ENCODE peak calls at places on chromosome 22, in four cellular contexts. R, L, N and K are unnamed samples.

GRCh38 chr22:23182289-23183106 is 2.2 kb downstream of the BCR start:
- DNase-seq in R (no peak), L (no peak), N (peak), K (no peak)

GRCh38 chr22:29039148-29039547 is 22.5 kb downstream of the C22orf31 start:
- DNase-seq in N (no peak), L (no peak), R (no peak), K (no peak)

GRCh38 chr22:38921126-38921525 is 36.3 kb upstream of the APOBEC3A start:
- DNase-seq in N (no peak), R (no peak), L (peak), K (no peak)

GRCh38 chr22:17334054-17334453 is 35.2 kb upstream of the CECR2 start:
- DNase-seq in N (no peak), L (no peak), R (no peak), K (peak)

GRCh38 chr22:48535868-48536690 is 1291.6 kb downstream of the BRD1 start:
- DNase-seq in R (no peak), L (no peak), N (no peak), K (no peak)

GRCh38 chr22:20520093-20520511 is 12.7 kb downstream of the MED15 start:
- DNase-seq in R (no peak), N (peak), L (peak), K (no peak)

GRCh38 chr22:35102663-35103062 is 36.7 kb downstream of the ISX start:
- DNase-seq in R (no peak), N (peak), L (peak), K (no peak)

GRCh38 chr22:35467788-35468187 is 67.8 kb downstream of the MCM5 start:
- DNase-seq in N (peak), R (no peak), L (peak), K (no peak)

GRCh38 chr22:22375586-22376351 is 131.2 kb downstream of the VPREB1 start:
- DNase-seq in L (no peak), R (no peak), N (no peak), K (no peak)

GRCh38 chr22:23591203-23591791 is 11.2 kb upstream of the IGLL1 start:
- DNase-seq in L (peak), N (peak), R (no peak), K (peak)

GRCh38 chr22:38262051-38262795 is 10.6 kb downstream of the TMEM184B start:
- DNase-seq in N (no peak), L (peak), R (no peak), K (no peak)

GRCh38 chr22:50112151-50113118 is 22.6 kb downstream of the MOV10L1 start:
- DNase-seq in N (peak), R (peak), L (no peak), K (no peak)

GRCh38 chr22:26430600-26430999 is 1.5 kb downstream of the ASPHD2 start:
- DNase-seq in R (no peak), N (no peak), L (no peak), K (no peak)

GRCh38 chr22:50502628-50503474 is 4.7 kb downstream of the LMF2 start:
- DNase-seq in R (no peak), N (no peak), L (no peak), K (no peak)

GRCh38 chr22:49356428-49356827 is 471.2 kb downstream of the BRD1 start:
- DNase-seq in N (no peak), L (no peak), R (no peak), K (no peak)

GRCh38 chr22:42301742-42302102 is 31.3 kb upstream of the TCF20 start:
- DNase-seq in R (no peak), N (no peak), L (no peak), K (no peak)

GRCh38 chr22:50686794-50687193 is 14.2 kb downstream of the SHANK3 start:
- DNase-seq in L (no peak), N (no peak), R (no peak), K (no peak)

GRCh38 chr22:39115976-39116621 is 19.1 kb downstream of the APOBEC3H start:
- DNase-seq in N (no peak), L (no peak), R (no peak), K (no peak)

GRCh38 chr22:41910599-41911291 is 4.1 kb downstream of the SHISA8 start:
- DNase-seq in R (no peak), L (no peak), N (no peak), K (no peak)

GRCh38 chr22:40487663-40488249 is 117.4 kb downstream of the SGSM3 start:
- DNase-seq in R (no peak), N (peak), L (no peak), K (no peak)

GRCh38 chr22:38416621-38417251 is 38.3 kb downstream of the KCNJ4 start:
- DNase-seq in L (peak), R (no peak), N (no peak), K (peak)

GRCh38 chr22:20437253-20438065 is at the start of gene SCARF2:
- DNase-seq in R (no peak), N (peak), L (peak), K (peak)

GRCh38 chr22:27834364-27835185 is 33.0 kb upstream of the MN1 start:
- DNase-seq in R (no peak), N (no peak), L (no peak), K (no peak)

GRCh38 chr22:24392218-24392931 is 35.0 kb upstream of the ADORA2A start:
- DNase-seq in R (no peak), N (no peak), L (no peak), K (no peak)

GRCh38 chr22:23404689-23405365 is 175.3 kb downstream of the IGLL1 start:
- DNase-seq in N (peak), L (no peak), R (no peak), K (peak)

GRCh38 chr22:49848690-49849160 is 4.9 kb upstream of the ZBED4 start:
- DNase-seq in N (no peak), L (no peak), R (no peak), K (no peak)

GRCh38 chr22:20083891-20084546 is 4.0 kb downstream of the DGCR8 start:
- DNase-seq in N (no peak), R (no peak), L (no peak), K (no peak)

GRCh38 chr22:34761111-34761510 is 304.8 kb upstream of the ISX start:
- DNase-seq in R (no peak), N (no peak), L (no peak), K (no peak)

GRCh38 chr22:50153056-50153755 is 17.3 kb upstream of the PANX2 start:
- DNase-seq in N (no peak), R (no peak), L (no peak), K (no peak)

GRCh38 chr22:24751518-24751917 is 23.0 kb downstream of the PIWIL3 start:
- DNase-seq in N (no peak), R (no peak), L (no peak), K (no peak)

GRCh38 chr22:29144786-29145160 is 60.9 kb upstream of the EMID1 start:
- DNase-seq in L (no peak), R (no peak), N (no peak), K (no peak)

GRCh38 chr22:50581950-50582561 is 593 bp downstream of the CHKB start:
- DNase-seq in L (no peak), N (no peak), R (no peak), K (peak)

GRCh38 chr22:20424937-20425587 is 12.6 kb downstream of the SCARF2 start:
- DNase-seq in R (no peak), L (no peak), N (no peak), K (peak)

DNA sequence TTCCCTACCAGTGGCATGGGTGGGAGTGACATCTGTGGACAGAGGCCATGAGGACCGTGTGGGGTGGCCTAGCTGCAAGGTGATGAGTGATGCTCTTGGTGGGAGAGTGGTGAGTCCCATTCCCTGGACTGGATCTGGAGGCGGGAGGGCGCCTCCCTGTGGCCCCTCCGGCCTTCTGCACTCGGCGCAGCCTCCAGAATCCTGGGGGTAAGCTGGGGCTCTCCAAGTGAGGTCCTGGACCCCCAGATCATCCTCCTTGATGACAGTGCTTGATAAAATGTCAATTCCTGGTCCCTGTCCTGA is 32.3 kb upstream of the PRR5 start:
- DNase-seq in R (no peak), L (no peak), N (peak), K (no peak)
- TF ChIP-seq CTCF in R (peak), L (no peak), N (peak), K (peak)

GRCh38 chr22:46105494-46106278 is 44.6 kb upstream of the PPARA start:
- DNase-seq in L (no peak), N (peak), R (peak), K (no peak)

GRCh38 chr22:46103664-46104063 is 46.7 kb upstream of the PPARA start:
- DNase-seq in L (no peak), R (no peak), N (no peak), K (no peak)

GRCh38 chr22:46104170-46104880 is 46.0 kb upstream of the PPARA start:
- DNase-seq in N (no peak), L (no peak), R (no peak), K (no peak)

GRCh38 chr22:46106279-46107022 is 43.9 kb upstream of the PPARA start:
- DNase-seq in R (no peak), L (no peak), N (no peak), K (no peak)

DNA sequence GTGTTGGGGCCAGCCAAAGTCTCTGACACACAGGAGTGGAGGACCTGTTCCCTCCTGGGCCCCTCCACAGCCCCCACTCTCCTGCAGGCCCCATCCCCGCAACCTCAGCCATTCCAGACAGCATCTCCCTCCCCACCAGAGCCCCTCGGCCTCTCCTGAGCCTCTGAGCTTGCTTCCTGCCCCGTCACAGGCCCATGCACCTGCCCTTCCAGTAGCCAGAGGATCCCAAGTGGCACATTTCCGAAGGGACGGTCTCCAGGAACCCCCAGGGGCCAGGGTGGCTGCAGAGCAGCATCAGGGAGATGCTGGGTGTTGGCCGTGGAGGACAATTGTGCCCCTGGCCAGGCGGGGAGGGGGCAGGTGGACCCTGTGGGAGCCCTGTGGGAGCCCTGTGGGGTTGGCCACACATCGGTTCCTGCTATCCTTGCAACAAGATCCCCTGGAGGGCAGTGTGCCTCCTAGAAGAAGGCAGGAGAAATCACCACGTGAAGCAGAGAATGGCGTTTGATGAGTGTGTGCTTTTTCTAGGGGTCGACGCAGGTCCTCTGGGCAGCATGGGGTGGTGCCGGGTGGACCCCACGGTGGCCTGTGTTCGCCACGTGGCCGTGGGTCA is 45.3 kb upstream of the PPARA start:
- DNase-seq in R (no peak), N (no peak), L (no peak), K (no peak)
- TF ChIP-seq CTCF in R (no peak), N (no peak), L (no peak), K (peak)

DNA sequence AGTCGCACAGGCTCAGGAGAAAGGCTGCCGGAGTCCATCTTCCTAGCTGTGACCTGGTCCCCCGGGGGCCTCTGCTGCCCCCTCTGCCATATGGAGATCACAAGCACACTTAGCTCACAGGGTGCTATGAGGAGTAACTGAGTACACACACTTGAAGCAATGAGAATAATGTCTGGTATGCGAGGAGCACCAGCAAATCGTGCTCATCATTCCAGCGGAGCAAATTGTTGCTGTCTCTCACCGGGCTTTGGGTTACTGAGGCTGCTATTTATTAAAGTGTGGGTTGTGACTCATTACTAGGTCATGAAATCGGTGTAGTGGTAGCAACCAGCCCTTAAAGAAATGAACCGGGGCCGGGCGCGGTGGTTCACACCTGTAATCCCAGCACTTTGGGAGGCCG is 48.1 kb upstream of the EIF3D start:
- DNase-seq in N (peak), L (no peak), R (peak), K (no peak)
- TF ChIP-seq CTCF in N (no peak), L (no peak), R (no peak), K (peak)

DNA sequence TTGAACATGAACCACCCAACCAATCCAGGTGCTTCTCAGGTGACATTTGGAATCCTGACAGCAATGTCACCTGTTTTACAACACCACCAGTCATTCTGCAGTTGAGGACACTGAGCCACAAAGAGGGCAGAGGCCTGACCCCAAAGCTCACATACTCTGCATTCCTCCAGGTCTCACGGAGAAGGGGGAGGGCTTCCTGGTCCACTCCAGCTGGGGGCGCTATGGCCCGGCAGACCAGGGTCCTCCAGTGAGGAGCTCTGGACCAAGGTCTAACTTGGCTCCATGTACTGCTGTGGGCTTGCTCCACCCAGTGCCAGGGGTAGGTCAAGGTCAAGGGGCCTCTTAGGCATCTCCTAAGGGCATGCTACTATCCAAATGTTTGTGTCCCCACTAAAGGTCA is 1.5 kb upstream of the PNPLA3 start:
- DNase-seq in N (no peak), L (no peak), R (no peak), K (no peak)
- TF ChIP-seq CTCF in N (no peak), L (no peak), R (no peak), K (peak)

DNA sequence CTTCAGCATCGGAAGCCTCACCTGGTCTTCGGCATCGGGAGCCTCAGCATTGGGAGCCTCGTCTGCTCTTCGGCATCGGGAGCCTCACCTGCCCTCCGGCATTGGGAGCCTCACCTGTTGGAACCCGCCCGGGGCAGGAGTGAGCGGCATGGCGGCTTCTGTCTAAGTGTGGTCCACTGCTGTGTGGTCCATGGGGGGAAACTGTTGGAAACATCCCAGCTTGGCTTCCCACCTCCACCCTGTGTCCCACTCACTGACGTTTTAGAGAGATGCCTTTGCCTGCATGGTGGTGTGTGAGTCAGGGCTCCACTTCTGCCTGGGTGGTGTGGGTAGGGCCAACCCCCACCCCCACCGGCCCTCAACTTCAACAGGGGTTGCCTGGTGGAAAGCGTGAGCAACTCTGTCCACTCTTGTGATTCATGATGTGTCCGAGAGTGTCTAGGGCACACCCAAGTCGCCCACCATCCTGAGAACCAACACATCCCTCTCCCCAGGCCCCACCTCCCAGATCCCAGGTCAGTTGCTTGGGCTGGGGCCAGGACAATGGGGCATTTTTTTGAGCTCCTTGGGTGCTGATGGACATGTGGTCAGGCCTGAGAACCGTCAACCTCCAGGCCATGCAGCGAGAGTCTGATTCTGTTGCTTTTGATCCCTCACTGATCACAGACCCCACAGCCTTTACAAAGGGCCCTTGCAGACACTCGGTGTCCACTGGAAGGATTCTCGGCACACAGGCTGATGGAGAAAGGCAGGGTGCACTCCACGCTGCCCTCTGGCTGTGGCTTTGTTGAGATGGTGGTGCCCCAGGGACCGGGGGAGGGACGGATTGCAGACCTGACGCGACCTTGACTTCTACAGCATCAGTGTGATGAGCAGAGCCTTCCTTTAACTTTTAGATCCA is 406.7 kb downstream of the TBC1D22A start:
- DNase-seq in N (peak), R (no peak), L (peak), K (peak)
- TF ChIP-seq CTCF in N (peak), R (peak), L (no peak), K (peak)

GRCh38 chr22:32775957-32776356 is 25.5 kb upstream of the TIMP3 start:
- DNase-seq in L (no peak), N (no peak), R (no peak), K (no peak)
- TF ChIP-seq CTCF in L (peak), N (peak), R (peak), K (peak)